ENCODE peak calls at places on chromosomes 16 and 17, in seven cellular contexts. One of them, this sample, is unnamed.
A peak's percentile ranks its signal among the peaks of the same experiment; 100 is the strongest.

GRCh38 chr16:14509055-14509454 is 121.0 kb downstream of the PARN start:
- DNase-seq in H9: no peak
- DNase-seq in neuronal stem cell: no peak
- DNase-seq in IMR-90: peak; percentile 45
- DNase-seq in H1: no peak
- DNase-seq in mesendoderm: peak; percentile 52
- DNase-seq in trophoblast cell: peak; percentile 83
- DNase-seq in this sample: peak; percentile 47

GRCh38 chr17:31061678-31062077 is 33.1 kb upstream of the NF1 start:
- DNase-seq in H9: peak; percentile 78
- DNase-seq in neuronal stem cell: no peak
- DNase-seq in IMR-90: no peak
- DNase-seq in H1: peak; percentile 57
- DNase-seq in mesendoderm: peak; percentile 48
- DNase-seq in trophoblast cell: no peak
- DNase-seq in this sample: no peak

GRCh38 chr16:88770459-88771293 is 14.3 kb downstream of the PIEZO1 start:
- DNase-seq in H9: peak; percentile 92
- DNase-seq in neuronal stem cell: peak; percentile 60
- DNase-seq in IMR-90: peak; percentile 87
- DNase-seq in H1: no peak
- DNase-seq in mesendoderm: peak; percentile 92
- DNase-seq in trophoblast cell: peak; percentile 98
- DNase-seq in this sample: peak; percentile 97

GRCh38 chr16:35691057-35691456 is 2231.6 kb downstream of the TP53TG3F start:
- DNase-seq in H9: no peak
- DNase-seq in neuronal stem cell: no peak
- DNase-seq in IMR-90: no peak
- DNase-seq in H1: no peak
- DNase-seq in mesendoderm: no peak
- DNase-seq in trophoblast cell: no peak
- DNase-seq in this sample: no peak

GRCh38 chr16:54822502-54823291 is 108.0 kb upstream of the IRX5 start:
- DNase-seq in H9: no peak
- DNase-seq in neuronal stem cell: no peak
- DNase-seq in IMR-90: no peak
- DNase-seq in H1: no peak
- DNase-seq in mesendoderm: no peak
- DNase-seq in trophoblast cell: no peak
- DNase-seq in this sample: no peak

GRCh38 chr17:48642059-48642842 is 16.1 kb upstream of the HOXB9 start:
- DNase-seq in H9: peak; percentile 96
- DNase-seq in neuronal stem cell: no peak
- DNase-seq in IMR-90: no peak
- DNase-seq in H1: peak; percentile 79
- DNase-seq in mesendoderm: peak; percentile 91
- DNase-seq in trophoblast cell: no peak
- DNase-seq in this sample: peak; percentile 76

GRCh38 chr16:73066927-73067670 is 19.2 kb upstream of the ZFHX3 start:
- DNase-seq in H9: no peak
- DNase-seq in neuronal stem cell: no peak
- DNase-seq in IMR-90: peak; percentile 75
- DNase-seq in H1: peak; percentile 65
- DNase-seq in mesendoderm: no peak
- DNase-seq in trophoblast cell: no peak
- DNase-seq in this sample: peak; percentile 82

GRCh38 chr17:64506576-64507417 is at the start of gene CEP95:
- DNase-seq in H9: no peak
- DNase-seq in neuronal stem cell: peak; percentile 97
- DNase-seq in IMR-90: peak; percentile 98
- DNase-seq in H1: peak; percentile 95
- DNase-seq in mesendoderm: peak; percentile 99
- DNase-seq in trophoblast cell: peak; percentile 91
- DNase-seq in this sample: peak; percentile 99

GRCh38 chr17:28519236-28519635 is 13.1 kb downstream of the FOXN1 start:
- DNase-seq in H9: no peak
- DNase-seq in neuronal stem cell: no peak
- DNase-seq in IMR-90: no peak
- DNase-seq in H1: no peak
- DNase-seq in mesendoderm: no peak
- DNase-seq in trophoblast cell: no peak
- DNase-seq in this sample: no peak

GRCh38 chr17:56995776-56996175 is 17.8 kb downstream of the SCPEP1 start:
- DNase-seq in H9: no peak
- DNase-seq in neuronal stem cell: no peak
- DNase-seq in IMR-90: peak; percentile 19
- DNase-seq in H1: no peak
- DNase-seq in mesendoderm: no peak
- DNase-seq in trophoblast cell: no peak
- DNase-seq in this sample: no peak

GRCh38 chr17:30224419-30224960 is 11.0 kb downstream of the SLC6A4 start:
- DNase-seq in H9: no peak
- DNase-seq in neuronal stem cell: no peak
- DNase-seq in IMR-90: no peak
- DNase-seq in H1: no peak
- DNase-seq in mesendoderm: no peak
- DNase-seq in trophoblast cell: peak; percentile 15
- DNase-seq in this sample: no peak

GRCh38 chr16:73023752-73024570 is 24.0 kb downstream of the ZFHX3 start:
- DNase-seq in H9: no peak
- DNase-seq in neuronal stem cell: no peak
- DNase-seq in IMR-90: no peak
- DNase-seq in H1: no peak
- DNase-seq in mesendoderm: no peak
- DNase-seq in trophoblast cell: no peak
- DNase-seq in this sample: no peak

GRCh38 chr17:27430882-27431491 is 25.3 kb upstream of the KSR1 start:
- DNase-seq in H9: peak; percentile 78
- DNase-seq in neuronal stem cell: peak; percentile 15
- DNase-seq in IMR-90: peak; percentile 51
- DNase-seq in H1: peak; percentile 61
- DNase-seq in mesendoderm: peak; percentile 59
- DNase-seq in trophoblast cell: peak; percentile 20
- DNase-seq in this sample: peak; percentile 56

GRCh38 chr17:81164464-81165245 is 652 bp upstream of the PVALEF start:
- DNase-seq in H9: no peak
- DNase-seq in neuronal stem cell: no peak
- DNase-seq in IMR-90: no peak
- DNase-seq in H1: no peak
- DNase-seq in mesendoderm: no peak
- DNase-seq in trophoblast cell: no peak
- DNase-seq in this sample: no peak

GRCh38 chr17:43927101-43927935 is 15.0 kb downstream of the PPY start:
- DNase-seq in H9: no peak
- DNase-seq in neuronal stem cell: no peak
- DNase-seq in IMR-90: no peak
- DNase-seq in H1: no peak
- DNase-seq in mesendoderm: no peak
- DNase-seq in trophoblast cell: no peak
- DNase-seq in this sample: no peak

GRCh38 chr16:82848013-82848412 is 221.2 kb downstream of the CDH13 start:
- DNase-seq in H9: no peak
- DNase-seq in neuronal stem cell: no peak
- DNase-seq in IMR-90: no peak
- DNase-seq in H1: no peak
- DNase-seq in mesendoderm: peak; percentile 38
- DNase-seq in trophoblast cell: no peak
- DNase-seq in this sample: no peak

GRCh38 chr17:20068445-20068844 is 59.3 kb downstream of the SPECC1 start:
- DNase-seq in H9: no peak
- DNase-seq in neuronal stem cell: no peak
- DNase-seq in IMR-90: no peak
- DNase-seq in H1: no peak
- DNase-seq in mesendoderm: no peak
- DNase-seq in trophoblast cell: no peak
- DNase-seq in this sample: no peak

GRCh38 chr17:45319239-45319703 is 2.5 kb upstream of the MAP3K14 start:
- DNase-seq in H9: no peak
- DNase-seq in neuronal stem cell: no peak
- DNase-seq in IMR-90: peak; percentile 83
- DNase-seq in H1: no peak
- DNase-seq in mesendoderm: peak; percentile 41
- DNase-seq in trophoblast cell: no peak
- DNase-seq in this sample: peak; percentile 74

GRCh38 chr17:45320931-45321461 is 4.2 kb upstream of the MAP3K14 start:
- DNase-seq in H9: no peak
- DNase-seq in neuronal stem cell: no peak
- DNase-seq in IMR-90: peak; percentile 97
- DNase-seq in H1: no peak
- DNase-seq in mesendoderm: peak; percentile 73
- DNase-seq in trophoblast cell: peak; percentile 64
- DNase-seq in this sample: peak; percentile 97

GRCh38 chr17:45322168-45322567 is 5.3 kb upstream of the MAP3K14 start:
- DNase-seq in H9: no peak
- DNase-seq in neuronal stem cell: no peak
- DNase-seq in IMR-90: no peak
- DNase-seq in H1: no peak
- DNase-seq in mesendoderm: no peak
- DNase-seq in trophoblast cell: no peak
- DNase-seq in this sample: no peak

GRCh38 chr17:45318561-45319230 is 1.9 kb upstream of the MAP3K14 start:
- DNase-seq in H9: no peak
- DNase-seq in neuronal stem cell: no peak
- DNase-seq in IMR-90: no peak
- DNase-seq in H1: no peak
- DNase-seq in mesendoderm: no peak
- DNase-seq in trophoblast cell: no peak
- DNase-seq in this sample: no peak

DNA sequence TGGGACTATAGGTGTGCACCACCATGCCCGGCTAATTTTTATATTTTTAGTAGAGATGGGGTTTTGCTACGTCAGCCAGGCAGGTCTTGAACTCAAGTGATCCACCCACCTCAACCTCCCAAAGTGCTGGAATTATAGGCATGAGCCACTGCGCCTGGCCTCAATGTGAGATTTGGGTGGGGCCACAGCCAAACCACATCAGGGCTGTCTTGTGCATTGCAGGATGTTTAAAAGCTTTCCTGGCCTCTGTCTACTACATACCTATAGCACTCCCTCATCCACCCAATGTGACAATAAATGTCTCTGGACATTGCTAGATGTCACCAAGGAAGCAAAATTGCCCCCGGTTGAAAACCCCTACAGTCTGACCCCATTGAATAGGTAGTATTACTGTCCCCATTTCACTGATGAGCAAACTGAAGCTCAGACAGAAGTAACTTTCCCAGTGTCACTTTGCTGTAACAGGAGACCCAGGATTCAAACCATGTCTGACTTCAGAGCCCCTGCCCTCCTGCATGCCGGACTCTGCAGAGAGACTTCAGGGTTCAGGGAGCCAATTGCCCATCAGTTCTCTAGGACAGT is 3.6 kb upstream of the MAP3K14 start:
- DNase-seq in H9: no peak
- DNase-seq in neuronal stem cell: no peak
- DNase-seq in IMR-90: peak; percentile 56
- DNase-seq in H1: no peak
- DNase-seq in mesendoderm: no peak
- DNase-seq in trophoblast cell: peak; percentile 43
- DNase-seq in this sample: no peak
- H2BK5ac ChIP-seq in H9: no peak overlapping the region
- H2BK5ac ChIP-seq in neuronal stem cell: no peak overlapping the region
- H2BK5ac ChIP-seq in IMR-90: peak overlapping the region; percentile 67
- H2BK5ac ChIP-seq in H1: no peak overlapping the region
- H2BK5ac ChIP-seq in mesendoderm: no peak overlapping the region
- H2BK5ac ChIP-seq in trophoblast cell: no peak overlapping the region
- H2BK5ac ChIP-seq in this sample: peak overlapping the region; percentile 51

DNA sequence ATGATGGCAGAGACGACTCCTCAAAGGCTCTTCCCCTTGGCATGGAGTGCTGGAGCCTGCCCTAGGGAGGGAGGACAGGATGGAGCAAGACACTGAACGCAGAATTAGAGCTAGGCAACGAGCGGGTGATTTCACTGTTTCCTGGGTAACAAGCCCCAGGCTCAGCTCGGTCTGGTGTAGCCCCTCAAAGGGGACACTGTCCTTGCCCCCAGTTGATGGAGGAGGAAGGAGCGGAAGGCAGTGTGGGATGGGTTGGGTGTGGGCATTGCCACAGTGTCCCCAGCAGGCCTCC is 31.5 kb upstream of the GAA start:
- DNase-seq in H9: no peak
- DNase-seq in neuronal stem cell: no peak
- DNase-seq in IMR-90: no peak
- DNase-seq in H1: no peak
- DNase-seq in mesendoderm: no peak
- DNase-seq in trophoblast cell: no peak
- DNase-seq in this sample: no peak
- H2AK5ac ChIP-seq in H9: no peak overlapping the region
- H2AK5ac ChIP-seq in neuronal stem cell: no peak overlapping the region
- H2AK5ac ChIP-seq in IMR-90: peak overlapping the region; percentile 88
- H2AK5ac ChIP-seq in H1: no peak overlapping the region
- H2AK5ac ChIP-seq in mesendoderm: no peak overlapping the region
- H2AK5ac ChIP-seq in trophoblast cell: no peak overlapping the region
- H2AK5ac ChIP-seq in this sample: no peak overlapping the region

GRCh38 chr17:66779186-66779585 is 55.7 kb upstream of the CACNG5 start:
- DNase-seq in H9: peak; percentile 14
- DNase-seq in neuronal stem cell: no peak
- DNase-seq in IMR-90: no peak
- DNase-seq in H1: no peak
- DNase-seq in mesendoderm: no peak
- DNase-seq in trophoblast cell: no peak
- DNase-seq in this sample: no peak
- H2BK5ac ChIP-seq in H9: no peak overlapping the region
- H2BK5ac ChIP-seq in neuronal stem cell: no peak overlapping the region
- H2BK5ac ChIP-seq in IMR-90: no peak overlapping the region
- H2BK5ac ChIP-seq in H1: no peak overlapping the region
- H2BK5ac ChIP-seq in mesendoderm: no peak overlapping the region
- H2BK5ac ChIP-seq in trophoblast cell: no peak overlapping the region
- H2BK5ac ChIP-seq in this sample: no peak overlapping the region

GRCh38 chr16:79484237-79484636 is 116.3 kb downstream of the MAF start:
- DNase-seq in H9: no peak
- DNase-seq in neuronal stem cell: no peak
- DNase-seq in IMR-90: no peak
- DNase-seq in H1: no peak
- DNase-seq in mesendoderm: no peak
- DNase-seq in trophoblast cell: no peak
- DNase-seq in this sample: no peak

GRCh38 chr16:79483336-79483735 is 117.2 kb downstream of the MAF start:
- DNase-seq in H9: no peak
- DNase-seq in neuronal stem cell: no peak
- DNase-seq in IMR-90: no peak
- DNase-seq in H1: no peak
- DNase-seq in mesendoderm: no peak
- DNase-seq in trophoblast cell: no peak
- DNase-seq in this sample: no peak

GRCh38 chr16:79482011-79482410 is 118.5 kb downstream of the MAF start:
- DNase-seq in H9: no peak
- DNase-seq in neuronal stem cell: no peak
- DNase-seq in IMR-90: no peak
- DNase-seq in H1: no peak
- DNase-seq in mesendoderm: no peak
- DNase-seq in trophoblast cell: no peak
- DNase-seq in this sample: no peak

DNA sequence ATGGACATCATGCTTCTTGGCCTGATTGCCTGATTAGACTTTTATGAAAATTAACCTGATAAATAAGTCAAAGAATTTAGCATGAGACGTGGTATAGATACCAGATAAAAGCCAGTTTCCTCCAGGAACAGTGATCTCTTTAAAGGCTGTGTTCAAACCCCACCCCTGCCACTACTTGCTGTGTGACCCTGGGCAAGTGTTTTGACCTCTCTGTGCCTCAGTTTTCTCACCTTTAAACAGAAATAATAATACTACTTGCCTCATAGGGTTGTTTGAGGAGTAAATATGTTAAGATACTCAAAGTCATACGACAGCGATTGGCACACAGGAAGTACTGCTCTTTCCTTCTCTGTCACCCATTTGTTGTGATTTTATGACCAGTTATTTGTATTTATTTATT is 115.5 kb downstream of the MAF start:
- DNase-seq in H9: no peak
- DNase-seq in neuronal stem cell: no peak
- DNase-seq in IMR-90: no peak
- DNase-seq in H1: no peak
- DNase-seq in mesendoderm: no peak
- DNase-seq in trophoblast cell: no peak
- DNase-seq in this sample: no peak
- H2AK5ac ChIP-seq in H9: no peak overlapping the region
- H2AK5ac ChIP-seq in neuronal stem cell: no peak overlapping the region
- H2AK5ac ChIP-seq in IMR-90: no peak overlapping the region
- H2AK5ac ChIP-seq in H1: no peak overlapping the region
- H2AK5ac ChIP-seq in mesendoderm: no peak overlapping the region
- H2AK5ac ChIP-seq in trophoblast cell: no peak overlapping the region
- H2AK5ac ChIP-seq in this sample: no peak overlapping the region

This sample was measured in mesenchymal stem cell.